ENCODE peak calls at places on chromosomes 16 and 17, in ten cellular contexts. D is K562, F is GM23338, J is sigmoid colon, P is GM12891, W is stomach, O is HCT116, L is upper lobe of left lung, U is breast epithelium, I is Panc1. V is an unnamed sample.

GRCh38 chr17:8060274-8060673 is 21.4 kb downstream of the ALOX15B start:
- DNase-seq in D (peak), F (peak), J (peak), P (no peak), W (peak), O (peak), L (no peak), U (peak), I (peak), V (peak)

GRCh38 chr16:64092284-64092683 is 1029.6 kb downstream of the CDH11 start:
- DNase-seq in D (no peak), F (peak), J (no peak), P (no peak), W (no peak), O (no peak), L (no peak), U (no peak), I (peak), V (no peak)

GRCh38 chr17:27415090-27415795 is 41.0 kb upstream of the KSR1 start:
- DNase-seq in D (no peak), F (peak), J (peak), P (no peak), W (no peak), O (no peak), L (no peak), U (no peak), I (no peak), V (peak)

GRCh38 chr17:77957215-77957868 is 1.2 kb upstream of the TNRC6C start:
- DNase-seq in D (no peak), F (peak), J (no peak), P (no peak), W (no peak), O (no peak), L (no peak), U (no peak), I (no peak), V (no peak)

GRCh38 chr16:89722392-89723278 is 1.3 kb downstream of the ZNF276 start:
- DNase-seq in D (no peak), F (peak), J (peak), P (peak), W (peak), O (peak), L (peak), U (no peak), I (no peak), V (peak)

GRCh38 chr17:416293-417206 is 63.9 kb upstream of the RPH3AL start:
- DNase-seq in D (no peak), F (no peak), J (no peak), P (no peak), W (peak), O (no peak), L (no peak), U (no peak), I (no peak), V (no peak)

GRCh38 chr16:877242-878065 is 76.9 kb upstream of the GNG13 start:
- DNase-seq in D (no peak), F (no peak), J (peak), P (no peak), W (no peak), O (no peak), L (peak), U (no peak), I (no peak), V (no peak)

GRCh38 chr17:28518132-28518531 is 12.0 kb downstream of the FOXN1 start:
- DNase-seq in D (no peak), F (no peak), J (no peak), P (no peak), W (no peak), O (no peak), L (no peak), U (no peak), I (no peak), V (no peak)

GRCh38 chr16:73279451-73279850 is 231.5 kb upstream of the ZFHX3 start:
- DNase-seq in D (no peak), F (no peak), J (no peak), P (no peak), W (no peak), O (no peak), L (no peak), U (no peak), I (no peak), V (no peak)

GRCh38 chr17:33090806-33091205 is 99.2 kb downstream of the SPACA3 start:
- DNase-seq in D (no peak), F (no peak), J (no peak), P (no peak), W (no peak), O (no peak), L (no peak), U (no peak), I (no peak), V (no peak)

GRCh38 chr17:58303981-58304734 is 23.4 kb upstream of the MPO start:
- DNase-seq in D (peak), F (peak), J (peak), P (peak), W (peak), O (peak), L (peak), U (peak), I (peak), V (no peak)

GRCh38 chr17:5708344-5708743 is 124.0 kb upstream of the NLRP1 start:
- DNase-seq in D (no peak), F (no peak), J (no peak), P (no peak), W (no peak), O (no peak), L (no peak), U (no peak), I (no peak), V (no peak)

GRCh38 chr17:17082878-17083277 is 40.6 kb downstream of the MPRIP start:
- DNase-seq in D (no peak), F (no peak), J (peak), P (no peak), W (no peak), O (no peak), L (no peak), U (no peak), I (no peak), V (no peak)

GRCh38 chr17:77210331-77210730 is 69.6 kb downstream of the SEC14L1 start:
- DNase-seq in D (no peak), F (no peak), J (no peak), P (no peak), W (no peak), O (no peak), L (no peak), U (no peak), I (no peak), V (no peak)

GRCh38 chr17:80457236-80457856 is 19.1 kb downstream of the NPTX1 start:
- DNase-seq in D (peak), F (no peak), J (no peak), P (no peak), W (no peak), O (no peak), L (no peak), U (no peak), I (no peak), V (no peak)

GRCh38 chr17:51585514-51586104 is 325.3 kb downstream of the UTP18 start:
- DNase-seq in D (no peak), F (peak), J (no peak), P (no peak), W (peak), O (peak), L (no peak), U (no peak), I (no peak), V (peak)

GRCh38 chr16:77758046-77758445 is 30.3 kb upstream of the VAT1L start:
- DNase-seq in D (no peak), F (no peak), J (no peak), P (no peak), W (no peak), O (no peak), L (no peak), U (no peak), I (no peak), V (no peak)

GRCh38 chr16:10957771-10958486 is 13.6 kb downstream of the CLEC16A start:
- DNase-seq in D (no peak), F (no peak), J (no peak), P (no peak), W (no peak), O (no peak), L (no peak), U (no peak), I (no peak), V (no peak)

DNA sequence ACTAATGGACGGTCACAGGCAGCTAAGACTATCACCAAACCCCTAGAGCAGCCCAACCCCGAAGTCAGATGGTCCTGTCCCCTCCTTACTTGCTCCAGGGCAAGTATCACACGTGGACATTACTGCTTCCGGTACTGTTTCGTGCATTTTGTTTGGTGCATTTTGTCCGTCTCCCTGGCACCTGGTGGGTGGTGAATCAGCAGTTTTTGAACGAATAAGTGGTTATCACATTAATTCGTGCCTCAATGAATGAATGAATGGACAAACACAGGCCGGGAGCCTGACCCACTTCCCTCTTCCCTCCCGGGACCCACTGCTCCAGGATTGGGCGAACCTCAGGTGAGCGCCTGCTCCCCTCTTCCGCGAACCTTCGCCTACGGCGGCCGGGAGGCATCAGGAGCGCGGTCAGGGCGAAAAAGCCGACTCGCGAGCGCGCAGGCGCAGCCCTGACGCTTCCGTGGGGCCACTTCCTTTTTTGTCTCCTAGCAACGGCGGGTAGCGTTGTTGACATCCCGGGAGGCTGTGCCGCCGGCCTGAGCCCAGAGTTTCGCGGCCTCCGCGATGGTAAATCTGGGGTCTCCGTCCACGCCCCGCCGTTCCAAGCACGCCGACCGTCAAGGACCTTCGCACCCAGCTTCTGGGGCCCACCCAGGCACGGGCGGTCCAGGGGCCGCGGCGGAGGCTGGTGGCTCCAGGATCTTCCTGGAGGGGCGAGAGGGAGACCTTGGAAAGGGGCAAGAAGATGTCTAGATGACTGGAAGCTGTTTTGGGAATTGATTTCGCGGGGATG is at the start of gene DYNLRB2:
- DNase-seq in D (peak), F (peak), J (peak), P (peak), W (peak), O (no peak), L (peak), U (peak), I (no peak), V (peak)
- TF ChIP-seq POLR2AphosphoS5 in D (no peak), F (peak), J (peak), P (peak), W (peak), O (no peak), L (peak), U (peak), I (no peak), V (peak)

GRCh38 chr16:75060708-75061107 is 55.9 kb downstream of the LDHD start:
- DNase-seq in D (no peak), F (no peak), J (no peak), P (no peak), W (no peak), O (no peak), L (no peak), U (no peak), I (no peak), V (no peak)

GRCh38 chr16:75062944-75063444 is 53.6 kb downstream of the LDHD start:
- DNase-seq in D (peak), F (no peak), J (no peak), P (no peak), W (no peak), O (no peak), L (peak), U (no peak), I (no peak), V (no peak)

GRCh38 chr16:75063549-75064082 is 53.0 kb downstream of the LDHD start:
- DNase-seq in D (no peak), F (no peak), J (no peak), P (no peak), W (no peak), O (no peak), L (no peak), U (no peak), I (no peak), V (no peak)

GRCh38 chr16:75061677-75062076 is 54.9 kb downstream of the LDHD start:
- DNase-seq in D (no peak), F (no peak), J (peak), P (no peak), W (no peak), O (no peak), L (no peak), U (no peak), I (no peak), V (no peak)

GRCh38 chr16:75062135-75062943 is 54.2 kb downstream of the LDHD start:
- DNase-seq in D (peak), F (no peak), J (peak), P (no peak), W (peak), O (no peak), L (peak), U (no peak), I (no peak), V (no peak)
- TF ChIP-seq POLR2AphosphoS5 in D (no peak), F (no peak), J (peak), P (no peak), W (no peak), O (no peak), L (no peak), U (no peak), I (no peak), V (no peak)

DNA sequence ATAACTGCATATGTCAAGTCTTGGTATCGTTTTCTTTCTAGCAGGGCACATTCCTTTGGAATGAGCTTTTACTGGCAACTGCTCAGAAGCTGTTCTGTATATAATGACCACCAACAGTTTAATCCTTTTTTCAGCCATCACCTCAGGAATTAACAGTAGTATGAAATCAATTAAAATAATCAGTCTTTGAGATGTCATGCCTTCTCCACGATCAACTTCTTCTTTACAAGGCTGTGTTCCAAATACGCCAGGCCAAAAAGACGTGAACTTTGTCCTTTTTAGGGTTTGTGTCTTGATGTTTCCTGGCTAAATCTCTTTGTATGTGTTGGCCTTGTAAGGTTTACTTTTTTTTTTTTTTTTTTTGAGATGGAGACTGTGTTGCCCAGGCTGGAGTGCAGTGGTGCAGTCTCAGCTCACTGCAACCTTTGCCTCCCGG is 54.9 kb downstream of the ABCC1 start:
- DNase-seq in D (no peak), F (no peak), J (no peak), P (no peak), W (no peak), O (no peak), L (no peak), U (no peak), I (no peak), V (no peak)
- TF ChIP-seq POLR2AphosphoS5 in D (no peak), F (no peak), J (peak), P (no peak), W (no peak), O (no peak), L (no peak), U (no peak), I (peak), V (no peak)

GRCh38 chr17:3888343-3889171 is 4.3 kb downstream of the CAMKK1 start:
- DNase-seq in D (peak), F (peak), J (peak), P (no peak), W (peak), O (peak), L (peak), U (peak), I (no peak), V (peak)
- TF ChIP-seq POLR2AphosphoS5 in D (peak), F (peak), J (peak), P (no peak), W (peak), O (peak), L (no peak), U (peak), I (no peak), V (peak)

GRCh38 chr16:48850097-48850496 is 240.1 kb upstream of the N4BP1 start:
- DNase-seq in D (no peak), F (no peak), J (no peak), P (no peak), W (no peak), O (no peak), L (no peak), U (no peak), I (no peak), V (no peak)
- TF ChIP-seq POLR2AphosphoS5 in D (no peak), F (no peak), J (no peak), P (no peak), W (no peak), O (no peak), L (no peak), U (no peak), I (no peak), V (no peak)

DNA sequence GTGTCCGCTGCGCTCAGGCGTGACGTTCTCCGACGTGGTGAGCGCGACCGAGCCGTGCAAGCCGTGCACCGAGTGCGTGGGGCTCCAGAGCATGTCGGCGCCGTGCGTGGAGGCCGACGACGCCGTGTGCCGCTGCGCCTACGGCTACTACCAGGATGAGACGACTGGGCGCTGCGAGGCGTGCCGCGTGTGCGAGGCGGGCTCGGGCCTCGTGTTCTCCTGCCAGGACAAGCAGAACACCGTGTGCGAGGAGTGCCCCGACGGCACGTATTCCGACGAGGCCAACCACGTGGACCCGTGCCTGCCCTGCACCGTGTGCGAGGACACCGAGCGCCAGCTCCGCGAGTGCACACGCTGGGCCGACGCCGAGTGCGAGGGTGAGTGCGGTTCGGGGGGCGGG is 11.2 kb downstream of the NGFR start:
- DNase-seq in D (no peak), F (no peak), J (no peak), P (no peak), W (no peak), O (no peak), L (peak), U (no peak), I (no peak), V (no peak)
- TF ChIP-seq POLR2AphosphoS5 in D (no peak), F (no peak), J (no peak), P (no peak), W (no peak), O (no peak), L (no peak), U (no peak), I (no peak), V (no peak)

GRCh38 chr16:49833055-49833454 is 22.9 kb downstream of the ZNF423 start:
- DNase-seq in D (no peak), F (peak), J (peak), P (no peak), W (no peak), O (no peak), L (no peak), U (no peak), I (no peak), V (no peak)
- TF ChIP-seq POLR2AphosphoS5 in D (no peak), F (no peak), J (peak), P (no peak), W (no peak), O (no peak), L (peak), U (no peak), I (no peak), V (peak)